ENCODE peak calls at places on chromosome 6, in nine cellular contexts. O, Z, V, T, M, D, I, P and J are unnamed samples.

GRCh38 chr6:158660331-158660730 is 10.5 kb downstream of the SYTL3 start:
- DNase-seq in V (no peak), D (peak), Z (peak), P (no peak), T (no peak), M (no peak), O (no peak), I (peak), J (peak)

GRCh38 chr6:158044525-158044888 is 62.8 kb downstream of the SYNJ2 start:
- DNase-seq in M (no peak), V (no peak), Z (no peak), D (no peak), P (no peak), O (no peak), T (no peak), I (no peak), J (no peak)

GRCh38 chr6:169841907-169842606 is 90.6 kb downstream of the ERMARD start:
- DNase-seq in O (no peak), M (no peak), P (no peak), D (no peak), T (peak), V (no peak), Z (no peak), I (no peak), J (no peak)

GRCh38 chr6:148593130-148593812 is 153.6 kb upstream of the UST start:
- DNase-seq in M (peak), O (no peak), V (no peak), I (no peak), P (no peak), T (no peak), D (peak), Z (peak), J (no peak)

GRCh38 chr6:16437095-16437494 is 198.7 kb downstream of the GMPR start:
- DNase-seq in V (no peak), M (no peak), D (no peak), Z (no peak), T (no peak), P (no peak), O (no peak), I (no peak), J (peak)

GRCh38 chr6:118912646-118913045 is 18.7 kb downstream of the ASF1A start:
- DNase-seq in M (no peak), O (no peak), I (no peak), T (no peak), Z (no peak), D (no peak), V (no peak), P (no peak), J (no peak)

GRCh38 chr6:14921170-14921569 is 324.7 kb upstream of the JARID2 start:
- DNase-seq in O (no peak), T (no peak), I (no peak), D (no peak), M (no peak), V (peak), P (no peak), Z (no peak), J (no peak)

GRCh38 chr6:3386374-3386857 is 70.4 kb downstream of the SLC22A23 start:
- DNase-seq in P (no peak), T (no peak), M (no peak), I (no peak), D (no peak), O (no peak), Z (no peak), V (no peak), J (no peak)

GRCh38 chr6:166341915-166342292 is 441 bp downstream of the SFT2D1 start:
- DNase-seq in M (no peak), V (no peak), P (no peak), D (peak), T (no peak), Z (peak), I (no peak), O (peak), J (no peak)